ENCODE peak calls at places on chromosomes 2 and 18, in five cellular contexts. One of them, this sample, is unnamed. For H3K36me3, the result is how much of the 10 kb centered on the place peaks cover.

GRCh38 chr2:235685024-235685721 is 191.3 kb downstream of the AGAP1 start:
- DNase-seq in PC-9: no peak
- DNase-seq in mammary epithelial cell: no peak
- DNase-seq in GM23338: no peak
- DNase-seq in neural progenitor cell: no peak
- DNase-seq in this sample: no peak

GRCh38 chr2:203327582-203327917 is 644 bp upstream of the ABI2 start:
- DNase-seq in PC-9: no peak
- DNase-seq in mammary epithelial cell: no peak
- DNase-seq in GM23338: no peak
- DNase-seq in neural progenitor cell: no peak
- DNase-seq in this sample: no peak

GRCh38 chr18:23662309-23663263 is at the start of gene ANKRD29:
- DNase-seq in PC-9: peak
- DNase-seq in mammary epithelial cell: peak
- DNase-seq in GM23338: peak
- DNase-seq in neural progenitor cell: peak
- DNase-seq in this sample: peak

GRCh38 chr2:102013200-102014040 is 21.7 kb downstream of the IL1R2 start:
- DNase-seq in PC-9: no peak
- DNase-seq in mammary epithelial cell: peak
- DNase-seq in GM23338: no peak
- DNase-seq in neural progenitor cell: no peak
- DNase-seq in this sample: no peak

GRCh38 chr2:156099382-156099781 is 233.1 kb downstream of the NR4A2 start:
- DNase-seq in PC-9: no peak
- DNase-seq in mammary epithelial cell: no peak
- DNase-seq in GM23338: no peak
- DNase-seq in neural progenitor cell: no peak
- DNase-seq in this sample: no peak

GRCh38 chr2:238505119-238505891 is 78.6 kb downstream of the ASB1 start:
- DNase-seq in PC-9: peak
- DNase-seq in mammary epithelial cell: no peak
- DNase-seq in GM23338: no peak
- DNase-seq in neural progenitor cell: no peak
- DNase-seq in this sample: no peak

GRCh38 chr2:67650292-67651133 is 253.4 kb downstream of the ETAA1 start:
- DNase-seq in PC-9: peak
- DNase-seq in mammary epithelial cell: peak
- DNase-seq in GM23338: peak
- DNase-seq in neural progenitor cell: peak
- DNase-seq in this sample: peak

GRCh38 chr2:170369894-170370293 is 191.9 kb downstream of the MYO3B start:
- DNase-seq in PC-9: no peak
- DNase-seq in mammary epithelial cell: peak
- DNase-seq in GM23338: peak
- DNase-seq in neural progenitor cell: peak
- DNase-seq in this sample: peak

GRCh38 chr2:67234443-67234842 is 162.7 kb upstream of the ETAA1 start:
- DNase-seq in PC-9: no peak
- DNase-seq in mammary epithelial cell: peak
- DNase-seq in GM23338: peak
- DNase-seq in neural progenitor cell: peak
- DNase-seq in this sample: peak

GRCh38 chr2:40248294-40248693 is 203.6 kb downstream of the SLC8A1 start:
- DNase-seq in PC-9: no peak
- DNase-seq in mammary epithelial cell: no peak
- DNase-seq in GM23338: no peak
- DNase-seq in neural progenitor cell: no peak
- DNase-seq in this sample: no peak

GRCh38 chr2:43083710-43084698 is 142.4 kb downstream of the ZFP36L2 start:
- DNase-seq in PC-9: no peak
- DNase-seq in mammary epithelial cell: peak
- DNase-seq in GM23338: peak
- DNase-seq in neural progenitor cell: peak
- DNase-seq in this sample: peak

GRCh38 chr18:55861266-55861665 is 273.3 kb upstream of the TCF4 start:
- DNase-seq in PC-9: no peak
- DNase-seq in mammary epithelial cell: peak
- DNase-seq in GM23338: peak
- DNase-seq in neural progenitor cell: peak
- DNase-seq in this sample: peak

GRCh38 chr18:77198663-77199062 is 51.0 kb upstream of the GALR1 start:
- DNase-seq in PC-9: no peak
- DNase-seq in mammary epithelial cell: no peak
- DNase-seq in GM23338: no peak
- DNase-seq in neural progenitor cell: no peak
- DNase-seq in this sample: no peak

GRCh38 chr2:218430721-218431120 is 11.8 kb downstream of the VIL1 start:
- DNase-seq in PC-9: no peak
- DNase-seq in mammary epithelial cell: no peak
- DNase-seq in GM23338: no peak
- DNase-seq in neural progenitor cell: no peak
- DNase-seq in this sample: no peak

GRCh38 chr2:139495851-139496250 is 715.7 kb upstream of the NXPH2 start:
- DNase-seq in PC-9: no peak
- DNase-seq in mammary epithelial cell: no peak
- DNase-seq in GM23338: peak
- DNase-seq in neural progenitor cell: peak
- DNase-seq in this sample: no peak

GRCh38 chr2:170276056-170276455 is 98.1 kb downstream of the MYO3B start:
- DNase-seq in PC-9: no peak
- DNase-seq in mammary epithelial cell: no peak
- DNase-seq in GM23338: no peak
- DNase-seq in neural progenitor cell: no peak
- DNase-seq in this sample: no peak

GRCh38 chr2:63081404-63081803 is 30.8 kb downstream of the OTX1 start:
- DNase-seq in PC-9: no peak
- DNase-seq in mammary epithelial cell: no peak
- DNase-seq in GM23338: no peak
- DNase-seq in neural progenitor cell: no peak
- DNase-seq in this sample: no peak

GRCh38 chr18:34352385-34353163 is 127.9 kb upstream of the NOL4 start:
- DNase-seq in PC-9: no peak
- DNase-seq in mammary epithelial cell: no peak
- DNase-seq in GM23338: peak
- DNase-seq in neural progenitor cell: peak
- DNase-seq in this sample: peak

GRCh38 chr2:105925390-105925789 is 180.7 kb downstream of the NCK2 start:
- DNase-seq in PC-9: no peak
- DNase-seq in mammary epithelial cell: no peak
- DNase-seq in GM23338: no peak
- DNase-seq in neural progenitor cell: no peak
- DNase-seq in this sample: no peak

GRCh38 chr2:86468162-86469033 is 27.2 kb downstream of the KDM3A start:
- DNase-seq in PC-9: no peak
- DNase-seq in mammary epithelial cell: no peak
- DNase-seq in GM23338: no peak
- DNase-seq in neural progenitor cell: no peak
- DNase-seq in this sample: no peak

GRCh38 chr2:10058251-10059015 is 15.1 kb downstream of the KLF11 start:
- DNase-seq in PC-9: no peak
- DNase-seq in mammary epithelial cell: no peak
- DNase-seq in GM23338: peak
- DNase-seq in neural progenitor cell: no peak
- DNase-seq in this sample: no peak

GRCh38 chr2:224865016-224865415 is 148.9 kb upstream of the CCDC195 start:
- DNase-seq in PC-9: no peak
- DNase-seq in mammary epithelial cell: no peak
- DNase-seq in GM23338: no peak
- DNase-seq in neural progenitor cell: no peak
- DNase-seq in this sample: peak

GRCh38 chr18:44130365-44130942 is 550.2 kb upstream of the SETBP1 start:
- DNase-seq in PC-9: no peak
- DNase-seq in mammary epithelial cell: peak
- DNase-seq in GM23338: peak
- DNase-seq in neural progenitor cell: peak
- DNase-seq in this sample: peak

GRCh38 chr2:32882911-32883810 is 63.6 kb upstream of the LTBP1 start:
- DNase-seq in PC-9: no peak
- DNase-seq in mammary epithelial cell: no peak
- DNase-seq in GM23338: no peak
- DNase-seq in neural progenitor cell: no peak
- DNase-seq in this sample: no peak

GRCh38 chr2:70456594-70457495 is 96.8 kb downstream of the TGFA start:
- DNase-seq in PC-9: no peak
- DNase-seq in mammary epithelial cell: peak
- DNase-seq in GM23338: no peak
- DNase-seq in neural progenitor cell: peak
- DNase-seq in this sample: no peak

GRCh38 chr2:44777542-44777941 is 164.0 kb upstream of the SIX3 start:
- DNase-seq in PC-9: peak
- DNase-seq in mammary epithelial cell: no peak
- DNase-seq in GM23338: peak
- DNase-seq in neural progenitor cell: peak
- DNase-seq in this sample: peak

GRCh38 chr2:101807242-101807641 is 109.7 kb downstream of the MAP4K4 start:
- DNase-seq in PC-9: no peak
- DNase-seq in mammary epithelial cell: no peak
- DNase-seq in GM23338: no peak
- DNase-seq in neural progenitor cell: no peak
- DNase-seq in this sample: no peak

GRCh38 chr2:131445896-131446295 is 30.0 kb upstream of the TUBA3D start:
- DNase-seq in PC-9: no peak
- DNase-seq in mammary epithelial cell: no peak
- DNase-seq in GM23338: no peak
- DNase-seq in neural progenitor cell: no peak
- DNase-seq in this sample: no peak

GRCh38 chr2:217622205-217622621 is 380.6 kb downstream of the TNS1 start:
- DNase-seq in PC-9: no peak
- DNase-seq in mammary epithelial cell: no peak
- DNase-seq in GM23338: peak
- DNase-seq in neural progenitor cell: peak
- DNase-seq in this sample: peak

GRCh38 chr2:137199751-137200150 is 434.4 kb downstream of the THSD7B start:
- DNase-seq in PC-9: no peak
- DNase-seq in mammary epithelial cell: no peak
- DNase-seq in GM23338: no peak
- DNase-seq in neural progenitor cell: no peak
- DNase-seq in this sample: no peak
- H3K4me3 ChIP-seq in PC-9: no peak
- H3K4me3 ChIP-seq in mammary epithelial cell: no peak
- H3K4me3 ChIP-seq in GM23338: no peak
- H3K4me3 ChIP-seq in neural progenitor cell: no peak
- H3K4me3 ChIP-seq in this sample: no peak

DNA sequence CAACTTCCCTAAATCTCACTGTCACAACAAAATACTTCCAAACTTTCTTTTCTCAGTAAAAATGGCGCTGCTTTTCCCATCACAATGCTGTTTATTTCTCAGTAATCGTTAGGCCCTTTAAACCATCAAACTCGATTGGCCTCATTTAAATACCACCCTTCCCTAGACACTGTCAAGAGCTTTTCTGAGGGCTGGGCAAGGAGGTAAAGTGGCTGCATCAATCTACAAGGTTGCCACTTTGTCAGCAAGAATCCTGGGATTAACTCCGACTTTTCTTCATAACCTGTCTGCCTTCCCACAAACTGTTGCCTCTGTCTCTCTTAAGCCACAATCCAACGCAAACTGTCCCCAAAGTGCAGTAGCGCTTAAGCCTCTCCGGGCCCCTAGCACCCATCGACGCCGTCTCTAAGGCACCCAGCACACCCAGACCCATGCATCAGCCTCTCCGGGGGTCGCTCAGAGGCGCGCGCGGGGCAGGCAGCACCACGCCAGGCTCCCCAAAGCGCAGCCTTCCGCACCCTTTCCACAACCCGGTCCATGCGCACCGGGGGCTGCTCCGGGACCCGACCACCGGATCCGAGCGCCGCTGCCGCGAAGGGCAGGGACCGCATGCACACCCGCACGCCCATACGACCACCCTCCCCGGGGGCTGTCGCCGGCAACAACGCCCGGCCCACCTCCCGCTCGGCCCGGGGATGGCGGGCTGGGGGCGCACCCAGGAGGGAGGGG is 683 bp downstream of the MBOAT2 start:
- DNase-seq in PC-9: no peak
- DNase-seq in mammary epithelial cell: peak
- DNase-seq in GM23338: peak
- DNase-seq in neural progenitor cell: peak
- DNase-seq in this sample: peak
- TF ChIP-seq EZH2 in PC-9: no peak
- TF ChIP-seq EZH2 in mammary epithelial cell: no peak
- TF ChIP-seq EZH2 in GM23338: no peak
- TF ChIP-seq EZH2 in neural progenitor cell: no peak
- TF ChIP-seq EZH2 in this sample: no peak

GRCh38 chr2:136325844-136326291 is 207.9 kb upstream of the CXCR4 start:
- DNase-seq in PC-9: no peak
- DNase-seq in mammary epithelial cell: no peak
- DNase-seq in GM23338: no peak
- DNase-seq in neural progenitor cell: no peak
- DNase-seq in this sample: no peak
- H3K36me3 ChIP-seq in PC-9: under half
- H3K36me3 ChIP-seq in mammary epithelial cell: under half
- H3K36me3 ChIP-seq in GM23338: under half
- H3K36me3 ChIP-seq in neural progenitor cell: under half
- H3K36me3 ChIP-seq in this sample: under half

DNA sequence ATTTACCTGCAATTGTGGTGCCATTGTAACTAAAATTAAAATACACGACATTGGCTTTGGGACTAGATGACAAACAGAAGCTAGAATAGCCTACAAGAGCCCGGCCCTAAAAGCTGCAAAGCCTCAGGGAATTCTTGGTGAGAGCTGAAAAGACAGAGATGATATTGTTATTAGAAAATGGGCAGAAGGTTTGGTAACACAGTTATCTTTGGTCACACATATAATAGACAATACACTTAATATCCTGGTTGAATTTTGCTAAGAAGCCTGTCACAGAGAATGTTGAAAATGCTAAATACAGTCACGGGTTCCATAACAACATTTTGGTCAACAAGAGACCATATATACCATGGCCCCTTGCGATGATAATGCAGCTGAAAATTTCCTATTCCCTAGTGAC is 157.3 kb upstream of the CDH19 start:
- DNase-seq in PC-9: no peak
- DNase-seq in mammary epithelial cell: no peak
- DNase-seq in GM23338: no peak
- DNase-seq in neural progenitor cell: no peak
- DNase-seq in this sample: no peak
- H3K4me3 ChIP-seq in PC-9: no peak
- H3K4me3 ChIP-seq in mammary epithelial cell: no peak
- H3K4me3 ChIP-seq in GM23338: no peak
- H3K4me3 ChIP-seq in neural progenitor cell: no peak
- H3K4me3 ChIP-seq in this sample: no peak

This sample was measured in A673.